ENCODE peak calls at places on chromosomes 2 and 18, in seven cellular contexts. H is K562, G is A549, P is H1, S is HepG2, B is GM12878, E is SK-N-SH. Z is an unnamed sample.

GRCh38 chr2:224155896-224156295 is 116.8 kb upstream of the SERPINE2 start:
- DNase-seq in H (no peak), G (no peak), P (no peak), S (no peak), B (no peak), E (no peak), Z (peak; percentile 30)

GRCh38 chr2:71521436-71521950 is 68.1 kb downstream of the DYSF start:
- DNase-seq in H (no peak), G (no peak), P (no peak), S (no peak), B (no peak), E (no peak), Z (no peak)

GRCh38 chr2:112996635-112997034 is 8.6 kb upstream of the IL36A start:
- DNase-seq in H (no peak), G (no peak), P (no peak), S (no peak), B (no peak), E (no peak), Z (no peak)

GRCh38 chr18:79754831-79755351 is 42.8 kb upstream of the KCNG2 start:
- DNase-seq in H (no peak), G (no peak), P (no peak), S (no peak), B (no peak), E (no peak), Z (no peak)

GRCh38 chr18:27214831-27215230 is 29.7 kb upstream of the CHST9 start:
- DNase-seq in H (no peak), G (no peak), P (no peak), S (no peak), B (no peak), E (no peak), Z (no peak)

GRCh38 chr2:158725496-158725895 is 69.6 kb upstream of the DAPL1 start:
- DNase-seq in H (no peak), G (no peak), P (no peak), S (no peak), B (no peak), E (no peak), Z (no peak)

GRCh38 chr2:241798631-241799521 is 10.1 kb upstream of the NEU4 start:
- DNase-seq in H (no peak), G (no peak), P (no peak), S (peak; percentile 44), B (no peak), E (peak; percentile 28), Z (no peak)

GRCh38 chr2:134233733-134234135 is 20.1 kb upstream of the MGAT5 start:
- DNase-seq in H (no peak), G (no peak), P (no peak), S (no peak), B (peak; percentile 86), E (peak; percentile 52), Z (no peak)

GRCh38 chr2:74544634-74545033 is 9.1 kb downstream of the LOXL3 start:
- DNase-seq in H (peak; percentile 32), G (no peak), P (no peak), S (no peak), B (no peak), E (no peak), Z (no peak)

GRCh38 chr2:27734305-27734704 is 37.2 kb upstream of the MRPL33 start:
- DNase-seq in H (no peak), G (no peak), P (no peak), S (no peak), B (no peak), E (no peak), Z (no peak)

GRCh38 chr18:44654555-44654954 is 26.1 kb upstream of the SETBP1 start:
- DNase-seq in H (no peak), G (no peak), P (no peak), S (no peak), B (no peak), E (no peak), Z (peak; percentile 45)

GRCh38 chr2:240570531-240571313 is 2.4 kb downstream of the RNPEPL1 start:
- DNase-seq in H (no peak), G (no peak), P (no peak), S (no peak), B (no peak), E (peak; percentile 20), Z (no peak)

GRCh38 chr18:48132993-48133674 is 202.7 kb upstream of the SMAD2 start:
- DNase-seq in H (no peak), G (no peak), P (no peak), S (no peak), B (no peak), E (no peak), Z (no peak)

GRCh38 chr18:6561893-6562292 is 147.2 kb upstream of the L3MBTL4 start:
- DNase-seq in H (no peak), G (no peak), P (no peak), S (no peak), B (no peak), E (no peak), Z (no peak)

GRCh38 chr2:143258126-143258892 is 129.1 kb downstream of the ARHGAP15 start:
- DNase-seq in H (no peak), G (no peak), P (no peak), S (no peak), B (no peak), E (no peak), Z (no peak)

GRCh38 chr2:47403829-47404228 is 873 bp downstream of the MSH2 start:
- DNase-seq in H (peak; percentile 19), G (peak; percentile 40), P (no peak), S (peak; percentile 23), B (no peak), E (peak; percentile 52), Z (peak; percentile 5)

GRCh38 chr18:80143876-80144275 is 34.8 kb downstream of the ADNP2 start:
- DNase-seq in H (no peak), G (no peak), P (no peak), S (no peak), B (no peak), E (no peak), Z (peak; percentile 68)

GRCh38 chr2:55153564-55154315 is 78.4 kb downstream of the CLHC1 start:
- DNase-seq in H (no peak), G (no peak), P (no peak), S (no peak), B (no peak), E (no peak), Z (no peak)

GRCh38 chr2:40488101-40488598 is 36.3 kb upstream of the SLC8A1 start:
- DNase-seq in H (no peak), G (peak; percentile 18), P (no peak), S (peak; percentile 33), B (no peak), E (peak; percentile 32), Z (peak; percentile 56)

GRCh38 chr2:188024811-188025210 is 266.9 kb upstream of the GULP1 start:
- DNase-seq in H (no peak), G (no peak), P (no peak), S (no peak), B (no peak), E (no peak), Z (peak; percentile 42)

GRCh38 chr2:188016917-188017316 is 274.8 kb upstream of the GULP1 start:
- DNase-seq in H (no peak), G (no peak), P (no peak), S (no peak), B (no peak), E (no peak), Z (no peak)

GRCh38 chr2:188023035-188023434 is 268.6 kb upstream of the GULP1 start:
- DNase-seq in H (no peak), G (no peak), P (no peak), S (no peak), B (no peak), E (peak; percentile 12), Z (no peak)

GRCh38 chr2:188022389-188022788 is 269.3 kb upstream of the GULP1 start:
- DNase-seq in H (no peak), G (no peak), P (no peak), S (no peak), B (no peak), E (no peak), Z (no peak)
- H3K4me3 ChIP-seq in H (no peak overlapping the region), G (no peak overlapping the region), P (no peak overlapping the region), S (no peak overlapping the region), B (no peak overlapping the region), E (no peak overlapping the region), Z (no peak overlapping the region)

DNA sequence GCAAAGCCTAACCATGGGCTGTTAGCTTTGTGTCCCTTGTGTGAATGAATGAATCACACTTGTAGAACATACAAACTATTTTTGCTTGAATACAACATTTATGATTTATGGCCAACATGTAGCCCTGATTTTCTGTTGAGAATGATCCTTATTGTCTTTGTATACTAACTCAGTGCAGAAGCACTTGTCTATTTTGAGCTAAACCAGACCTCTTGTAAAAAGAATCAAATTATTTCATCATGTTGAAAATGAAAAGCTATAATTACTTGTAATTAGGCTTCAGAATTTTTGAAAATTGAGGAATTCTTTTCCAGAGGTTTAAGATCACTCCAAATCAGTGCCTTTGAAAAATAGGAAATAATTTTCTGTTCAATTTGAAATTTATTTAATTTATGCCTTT is 85.9 kb downstream of the ZNF407 start:
- DNase-seq in H (no peak), G (no peak), P (no peak), S (no peak), B (no peak), E (no peak), Z (no peak)
- TF ChIP-seq USF2 in H (no peak), G (no peak), P (no peak), S (no peak), B (no peak), E (no peak), Z (no peak)

GRCh38 chr18:62900132-62900883 is 185.0 kb downstream of the PHLPP1 start:
- DNase-seq in H (no peak), G (no peak), P (no peak), S (no peak), B (no peak), E (no peak), Z (no peak)

GRCh38 chr18:62899534-62899933 is 184.2 kb downstream of the PHLPP1 start:
- DNase-seq in H (no peak), G (no peak), P (no peak), S (no peak), B (no peak), E (no peak), Z (no peak)

DNA sequence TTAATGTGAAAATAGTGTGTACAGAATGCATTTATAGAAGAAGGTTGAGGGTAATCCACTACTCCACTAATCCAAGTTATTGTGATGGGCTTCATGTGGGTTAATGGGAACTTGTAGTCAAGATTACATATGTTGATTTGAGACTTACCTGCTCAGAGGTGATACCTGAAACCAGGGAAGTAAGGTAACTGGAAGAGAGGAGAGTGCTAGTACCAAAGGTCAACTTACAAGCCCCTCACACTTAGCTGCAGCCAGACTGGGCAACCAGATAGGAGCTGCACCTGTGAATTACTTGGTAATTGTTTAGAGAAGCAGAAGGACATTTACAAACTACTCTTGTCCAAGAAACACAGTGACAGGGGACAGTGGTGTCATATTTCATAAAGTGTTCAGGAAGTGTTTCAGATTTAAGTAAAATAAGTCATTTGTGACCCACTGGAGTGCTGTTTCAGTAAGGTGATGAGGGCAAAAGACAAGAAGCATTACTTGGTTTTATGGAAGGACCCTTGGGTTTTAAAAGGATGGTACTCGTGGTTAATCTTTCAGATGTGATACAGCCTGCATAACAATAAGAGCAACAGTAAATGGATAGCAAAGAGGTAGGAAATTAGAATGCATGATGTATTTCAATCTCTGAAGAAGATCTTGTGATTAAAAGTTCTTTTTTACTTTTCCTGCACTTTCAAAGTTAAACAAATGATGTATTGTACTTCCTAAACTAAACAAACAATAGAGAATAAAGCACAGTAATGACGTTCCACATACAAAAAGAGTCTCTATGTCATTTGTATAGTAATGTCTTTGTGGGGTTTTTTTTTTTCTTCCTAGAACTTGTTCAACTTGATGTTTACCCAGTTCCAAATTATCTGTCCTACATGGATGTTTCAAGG is 189.3 kb downstream of the PHLPP1 start:
- DNase-seq in H (no peak), G (no peak), P (no peak), S (peak; percentile 38), B (no peak), E (no peak), Z (no peak)
- H3K4me3 ChIP-seq in H (no peak overlapping the region), G (no peak overlapping the region), P (no peak overlapping the region), S (no peak overlapping the region), B (no peak overlapping the region), E (no peak overlapping the region), Z (no peak overlapping the region)

GRCh38 chr2:120720746-120721145 is 14.9 kb upstream of the GLI2 start:
- DNase-seq in H (no peak), G (no peak), P (no peak), S (no peak), B (no peak), E (peak; percentile 72), Z (no peak)
- TF ChIP-seq USF2 in H (no peak), G (no peak), P (no peak), S (no peak), B (no peak), E (no peak), Z (no peak)